ENCODE peak calls at places on chromosome 18, in eight cellular contexts. W, Y, K, U, Z, C, T and O are unnamed samples.

GRCh38 chr18:23183356-23184150 is 48.3 kb downstream of the CABLES1 start:
- DNase-seq in W (no peak), Y (no peak), K (no peak), U (no peak), Z (no peak), C (peak; percentile 29), T (no peak), O (no peak)

GRCh38 chr18:3420919-3421279 is 29.1 kb upstream of the TGIF1 start:
- DNase-seq in W (no peak), Y (no peak), K (no peak), U (no peak), Z (no peak), C (no peak), T (no peak), O (no peak)

GRCh38 chr18:79043288-79043687 is 25.9 kb upstream of the ATP9B start:
- DNase-seq in W (no peak), Y (no peak), K (no peak), U (no peak), Z (no peak), C (peak; percentile 25), T (no peak), O (no peak)

GRCh38 chr18:23563377-23564043 is 22.8 kb downstream of the NPC1 start:
- DNase-seq in W (no peak), Y (no peak), K (no peak), U (no peak), Z (no peak), C (no peak), T (no peak), O (no peak)

GRCh38 chr18:8841781-8842485 is 136.6 kb downstream of the MTCL1 start:
- DNase-seq in W (no peak), Y (no peak), K (no peak), U (no peak), Z (no peak), C (no peak), T (no peak), O (no peak)

GRCh38 chr18:48475635-48476549 is 62.9 kb upstream of the CTIF start:
- DNase-seq in W (no peak), Y (no peak), K (no peak), U (no peak), Z (peak; percentile 57), C (peak; percentile 82), T (no peak), O (no peak)

GRCh38 chr18:65659312-65659711 is 91.5 kb upstream of the CDH7 start:
- DNase-seq in W (no peak), Y (no peak), K (no peak), U (no peak), Z (no peak), C (no peak), T (no peak), O (no peak)

GRCh38 chr18:9751371-9752031 is 43.4 kb downstream of the RAB31 start:
- DNase-seq in W (no peak), Y (no peak), K (no peak), U (no peak), Z (no peak), C (no peak), T (no peak), O (no peak)

GRCh38 chr18:51726614-51727013 is 529.1 kb upstream of the MEX3C start:
- DNase-seq in W (no peak), Y (no peak), K (no peak), U (no peak), Z (no peak), C (no peak), T (no peak), O (no peak)

GRCh38 chr18:27787543-27787942 is 389.4 kb downstream of the CDH2 start:
- DNase-seq in W (no peak), Y (no peak), K (no peak), U (no peak), Z (no peak), C (no peak), T (no peak), O (no peak)

GRCh38 chr18:8367217-8367988 is 241.8 kb upstream of the RAB12 start:
- DNase-seq in W (no peak), Y (no peak), K (peak; percentile 39), U (no peak), Z (peak; percentile 70), C (peak; percentile 70), T (peak; percentile 38), O (no peak)

GRCh38 chr18:43961713-43962112 is 684.4 kb upstream of the SYT4 start:
- DNase-seq in W (no peak), Y (no peak), K (no peak), U (no peak), Z (no peak), C (peak; percentile 8), T (no peak), O (no peak)

GRCh38 chr18:74226156-74226555 is 65.6 kb downstream of the CYB5A start:
- DNase-seq in W (no peak), Y (no peak), K (no peak), U (no peak), Z (no peak), C (peak; percentile 37), T (no peak), O (no peak)

GRCh38 chr18:4068552-4069158 is 386.5 kb downstream of the DLGAP1 start:
- DNase-seq in W (peak; percentile 3), Y (no peak), K (no peak), U (no peak), Z (no peak), C (peak; percentile 75), T (no peak), O (no peak)

GRCh38 chr18:67243799-67244587 is 272.5 kb downstream of the DSEL start:
- DNase-seq in W (no peak), Y (no peak), K (no peak), U (no peak), Z (no peak), C (no peak), T (no peak), O (no peak)
- H3K4me3 ChIP-seq in W (peak overlapping the region; percentile 21), Y (peak overlapping the region; percentile 42), K (no peak overlapping the region), U (peak overlapping the region; percentile 28), Z (no peak overlapping the region), C (no peak overlapping the region), T (peak overlapping the region; percentile 20), O (peak overlapping the region; percentile 32)

GRCh38 chr18:46474487-46475366 is 182.3 kb downstream of the LOXHD1 start:
- DNase-seq in W (no peak), Y (no peak), K (no peak), U (no peak), Z (no peak), C (no peak), T (no peak), O (no peak)
- H3K27me3 ChIP-seq in W (no peaks in the 10 kb centered on the region), Y (no peaks in the 10 kb centered on the region), K (no peaks in the 10 kb centered on the region), U (no peaks in the 10 kb centered on the region), Z (no peaks in the 10 kb centered on the region), C (peaks cover 6% of the 10 kb centered on the region), T (no peaks in the 10 kb centered on the region), O (no peaks in the 10 kb centered on the region)

GRCh38 chr18:58952303-58952702 is 87.6 kb downstream of the ZNF532 start:
- DNase-seq in W (no peak), Y (no peak), K (no peak), U (no peak), Z (no peak), C (no peak), T (no peak), O (no peak)

GRCh38 chr18:58955738-58956137 is 91.1 kb downstream of the ZNF532 start:
- DNase-seq in W (no peak), Y (no peak), K (no peak), U (no peak), Z (no peak), C (no peak), T (no peak), O (no peak)

GRCh38 chr18:58952871-58953270 is 88.2 kb downstream of the ZNF532 start:
- DNase-seq in W (no peak), Y (no peak), K (no peak), U (no peak), Z (no peak), C (no peak), T (no peak), O (no peak)

GRCh38 chr18:58953627-58954026 is 89.0 kb downstream of the ZNF532 start:
- DNase-seq in W (no peak), Y (no peak), K (no peak), U (peak; percentile 51), Z (no peak), C (peak; percentile 44), T (peak; percentile 45), O (no peak)

DNA sequence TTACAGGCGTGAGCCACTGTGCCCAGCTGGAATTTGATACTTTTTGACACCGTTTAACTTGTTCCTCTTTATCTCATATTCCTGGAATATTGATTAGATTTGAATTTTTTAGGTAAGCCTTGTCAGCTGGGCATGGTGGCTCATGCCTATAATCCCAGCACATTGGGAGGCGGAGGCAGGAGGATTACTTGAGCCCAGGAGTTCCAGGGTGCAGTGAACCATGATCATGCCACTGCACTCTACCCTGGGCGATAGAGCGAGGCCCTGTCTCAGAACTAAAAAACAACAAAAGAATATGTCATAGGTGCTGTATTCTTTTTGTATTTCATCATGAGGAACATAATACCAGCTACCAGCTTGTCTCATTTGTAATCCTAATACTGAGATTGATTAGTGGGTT is 90.3 kb downstream of the ZNF532 start:
- DNase-seq in W (no peak), Y (no peak), K (no peak), U (no peak), Z (no peak), C (no peak), T (no peak), O (no peak)
- H3K36me3 ChIP-seq in W (no peaks in the 10 kb centered on the region), Y (no peaks in the 10 kb centered on the region), K (peaks cover 54% of the 10 kb centered on the region), U (peaks cover 25% of the 10 kb centered on the region), Z (no peaks in the 10 kb centered on the region), C (no peaks in the 10 kb centered on the region), T (no peaks in the 10 kb centered on the region), O (peaks cover 9% of the 10 kb centered on the region)

DNA sequence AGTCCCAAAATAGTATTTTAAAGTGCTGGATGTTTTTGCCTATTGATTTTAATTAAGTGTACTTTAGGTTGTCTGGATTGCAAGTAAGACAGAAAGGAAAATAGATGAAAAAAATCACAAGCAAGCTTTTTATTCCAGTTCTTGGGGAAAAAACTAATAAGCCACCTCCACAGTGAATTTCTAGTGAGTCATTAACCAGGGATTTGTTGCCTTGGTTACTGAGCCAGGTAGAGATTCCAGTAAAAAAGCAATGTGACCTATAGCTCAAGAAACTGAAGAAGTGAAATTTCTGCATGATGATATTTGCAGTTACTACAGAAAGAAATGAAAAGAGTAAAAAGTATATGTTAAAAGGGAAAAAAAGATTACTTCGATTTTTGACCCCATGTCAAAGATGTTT is 160.6 kb downstream of the METTL4 start:
- DNase-seq in W (no peak), Y (no peak), K (no peak), U (no peak), Z (no peak), C (peak; percentile 55), T (no peak), O (no peak)
- H3K4me3 ChIP-seq in W (no peak overlapping the region), Y (no peak overlapping the region), K (no peak overlapping the region), U (no peak overlapping the region), Z (no peak overlapping the region), C (no peak overlapping the region), T (no peak overlapping the region), O (no peak overlapping the region)

GRCh38 chr18:57437433-57437781 is 2.2 kb downstream of the ONECUT2 start:
- DNase-seq in W (no peak), Y (no peak), K (no peak), U (no peak), Z (no peak), C (no peak), T (no peak), O (no peak)
- H3K27me3 ChIP-seq in W (peaks cover 42% of the 10 kb centered on the region), Y (peaks cover 6% of the 10 kb centered on the region), K (peaks cover 3% of the 10 kb centered on the region), U (peaks cover 97% of the 10 kb centered on the region), Z (peaks cover 2% of the 10 kb centered on the region), C (peaks cover 89% of the 10 kb centered on the region), T (peaks cover 96% of the 10 kb centered on the region), O (peaks cover 42% of the 10 kb centered on the region)

DNA sequence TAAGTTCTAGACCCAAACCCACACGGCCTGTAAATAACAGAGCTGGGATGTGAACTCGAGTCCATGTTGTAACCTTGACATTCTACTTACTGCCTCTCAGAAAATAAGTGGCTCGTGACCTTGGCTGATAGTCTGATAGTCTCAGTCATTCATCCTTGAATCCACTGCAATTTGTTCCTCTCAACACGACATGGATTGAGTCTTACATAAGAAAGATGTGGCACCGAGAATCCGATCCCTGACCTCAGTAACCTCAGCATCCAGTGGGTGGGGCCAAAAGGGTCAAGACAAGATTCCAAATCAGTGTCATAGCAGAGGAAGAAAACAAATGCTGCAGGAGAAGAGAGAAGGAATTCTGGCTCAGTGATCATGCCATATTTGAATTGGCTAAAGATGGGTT is 97.6 kb downstream of the MAPRE2 start:
- DNase-seq in W (no peak), Y (no peak), K (no peak), U (no peak), Z (no peak), C (no peak), T (no peak), O (no peak)
- H3K36me3 ChIP-seq in W (peaks cover 33% of the 10 kb centered on the region), Y (no peaks in the 10 kb centered on the region), K (peaks cover 83% of the 10 kb centered on the region), U (peaks cover 77% of the 10 kb centered on the region), Z (no peaks in the 10 kb centered on the region), C (no peaks in the 10 kb centered on the region), T (no peaks in the 10 kb centered on the region), O (peaks cover 47% of the 10 kb centered on the region)